ENCODE peak calls at places on chromosomes 2 and 18, in four cellular contexts. A is A549, E is HepG2, L is K562. W is an unnamed sample.
A peak's percentile ranks its signal among the peaks of the same experiment; 100 is the strongest.

GRCh38 chr2:46117379-46117778 is 179.8 kb upstream of the EPAS1 start:
- DNase-seq in E (no peak), A (peak; percentile 61), L (no peak), W (no peak)

GRCh38 chr18:3995476-3996102 is 459.5 kb downstream of the DLGAP1 start:
- DNase-seq in L (peak; percentile 38), A (peak; percentile 79), E (peak; percentile 56), W (peak; percentile 69)

GRCh38 chr18:77131100-77131651 is 1.4 kb downstream of the MBP start:
- DNase-seq in L (no peak), E (no peak), A (no peak), W (no peak)

GRCh38 chr2:4214444-4215295 is 511.3 kb downstream of the DCDC2C start:
- DNase-seq in A (no peak), E (no peak), L (no peak), W (no peak)

GRCh38 chr2:186641132-186641806 is 51.4 kb downstream of the ITGAV start:
- DNase-seq in L (no peak), E (no peak), A (peak; percentile 5), W (no peak)

GRCh38 chr2:189685540-189686229 is 11.2 kb downstream of the ANKAR start:
- DNase-seq in E (no peak), A (no peak), L (peak; percentile 23), W (peak; percentile 48)

GRCh38 chr2:217901826-217902225 is 101.0 kb downstream of the TNS1 start:
- DNase-seq in L (no peak), E (peak; percentile 66), A (peak; percentile 69), W (no peak)

GRCh38 chr2:47065771-47066380 is 89.2 kb downstream of the STPG4 start:
- DNase-seq in A (no peak), E (no peak), L (no peak), W (no peak)

GRCh38 chr2:136141510-136142154 is 23.7 kb upstream of the CXCR4 start:
- DNase-seq in E (no peak), A (no peak), L (no peak), W (no peak)

GRCh38 chr2:15316370-15316814 is 244.7 kb downstream of the NBAS start:
- DNase-seq in A (no peak), L (no peak), E (no peak), W (no peak)

GRCh38 chr2:128037624-128038023 is 9.8 kb upstream of the SAP130 start:
- DNase-seq in E (no peak), A (no peak), L (no peak), W (peak; percentile 56)

GRCh38 chr2:3302421-3302750 is 75.2 kb downstream of the EIPR1 start:
- DNase-seq in E (no peak), A (no peak), L (no peak), W (no peak)

GRCh38 chr18:26549486-26550435 is 1.4 kb upstream of the KCTD1 start:
- DNase-seq in L (no peak), E (peak; percentile 12), A (peak; percentile 72), W (peak; percentile 75)

GRCh38 chr2:133777607-133778006 is 209.3 kb upstream of the NCKAP5 start:
- DNase-seq in E (no peak), L (no peak), A (no peak), W (no peak)

GRCh38 chr2:16225071-16225470 is 284.7 kb downstream of the MYCN start:
- DNase-seq in A (no peak), E (no peak), L (no peak), W (no peak)

GRCh38 chr2:38444247-38444646 is 67.2 kb upstream of the ATL2 start:
- DNase-seq in L (no peak), A (no peak), E (no peak), W (no peak)

GRCh38 chr2:189060096-189060642 is 86.0 kb downstream of the COL3A1 start:
- DNase-seq in E (no peak), A (peak; percentile 12), L (no peak), W (no peak)

GRCh38 chr2:166961933-166962332 is 73.7 kb downstream of the XIRP2 start:
- DNase-seq in L (no peak), E (no peak), A (no peak), W (no peak)

GRCh38 chr2:105369777-105370690 is 28.8 kb downstream of the FHL2 start:
- DNase-seq in L (peak; percentile 76), A (peak; percentile 86), E (peak; percentile 68), W (peak; percentile 75)

GRCh38 chr2:239329284-239329971 is 71.4 kb downstream of the HDAC4 start:
- DNase-seq in E (no peak), A (no peak), L (no peak), W (no peak)

GRCh38 chr2:192016265-192016664 is 169.4 kb upstream of the CAVIN2 start:
- DNase-seq in E (no peak), L (no peak), A (no peak), W (no peak)
- TF ChIP-seq RNF2 in E (no peak), L (no peak), A (no peak), W (no peak)

DNA sequence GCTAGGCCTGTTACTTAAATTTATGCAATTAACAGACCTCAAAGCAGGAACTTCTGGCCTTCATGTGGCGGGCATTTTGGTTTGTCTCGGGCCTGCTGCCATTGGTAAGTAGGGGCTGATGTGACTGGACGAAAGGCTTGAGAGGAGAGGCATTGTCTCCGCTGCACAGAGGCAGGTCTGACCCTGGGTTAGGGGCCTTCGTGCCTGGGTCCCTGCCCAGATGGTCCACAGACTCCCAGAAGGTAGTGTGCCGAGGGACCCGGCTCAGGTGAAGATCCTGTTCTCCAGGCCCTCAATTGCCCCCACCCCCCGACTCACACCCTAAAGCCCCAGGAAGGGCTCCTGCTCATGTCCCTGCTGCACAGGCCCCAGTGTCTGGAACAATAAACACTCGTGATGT is 764.9 kb downstream of the TMEM182 start:
- DNase-seq in E (no peak), A (no peak), L (no peak), W (no peak)
- TF ChIP-seq RNF2 in E (no peak), A (no peak), L (no peak), W (no peak)

GRCh38 chr2:19073522-19073921 is 284.9 kb downstream of the OSR1 start:
- DNase-seq in E (peak; percentile 51), L (no peak), A (peak; percentile 69), W (no peak)
- TF ChIP-seq RNF2 in E (no peak), L (no peak), A (no peak), W (no peak)

DNA sequence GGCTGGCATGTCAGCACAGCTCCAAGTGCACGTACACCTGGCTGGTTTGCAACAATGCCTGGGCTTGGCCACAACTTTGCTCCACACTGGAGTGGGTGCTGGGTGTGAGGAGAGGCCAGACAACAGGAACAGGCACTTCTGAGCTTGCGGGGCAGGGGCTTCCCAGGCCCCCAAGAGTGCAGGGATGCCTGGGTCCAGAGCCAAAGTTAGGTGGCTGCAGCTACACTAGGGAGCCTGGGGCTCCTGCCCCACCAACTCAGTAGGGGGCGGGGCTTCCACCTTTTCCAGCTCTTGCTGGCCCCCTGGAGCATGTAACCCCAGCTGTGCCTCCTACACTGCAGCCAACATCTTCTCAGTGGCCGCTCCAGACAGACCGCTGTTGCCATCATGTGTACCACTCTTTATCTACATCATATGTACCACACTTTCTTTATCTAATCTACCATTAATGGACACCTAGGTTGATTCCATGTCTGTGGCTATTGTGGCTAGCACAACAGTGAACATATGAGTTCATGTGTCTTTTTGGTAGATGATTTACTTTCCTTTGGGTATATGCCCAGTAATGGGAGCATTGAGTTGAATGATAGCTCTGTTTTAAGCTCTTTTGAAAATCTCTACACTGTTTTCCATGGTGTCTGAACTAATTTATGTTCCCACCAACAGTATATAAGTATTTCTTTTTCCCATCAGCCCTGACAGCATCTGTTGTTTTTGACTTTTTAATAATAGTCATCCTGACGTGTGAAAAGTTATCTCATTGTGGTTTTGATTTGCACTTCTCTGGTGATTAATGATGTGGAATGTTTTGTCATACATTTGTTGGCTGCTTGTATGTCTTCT is 87.9 kb downstream of the ZNF804A start:
- DNase-seq in A (no peak), E (no peak), L (no peak), W (no peak)
- TF ChIP-seq RNF2 in A (no peak), E (no peak), L (no peak), W (no peak)

DNA sequence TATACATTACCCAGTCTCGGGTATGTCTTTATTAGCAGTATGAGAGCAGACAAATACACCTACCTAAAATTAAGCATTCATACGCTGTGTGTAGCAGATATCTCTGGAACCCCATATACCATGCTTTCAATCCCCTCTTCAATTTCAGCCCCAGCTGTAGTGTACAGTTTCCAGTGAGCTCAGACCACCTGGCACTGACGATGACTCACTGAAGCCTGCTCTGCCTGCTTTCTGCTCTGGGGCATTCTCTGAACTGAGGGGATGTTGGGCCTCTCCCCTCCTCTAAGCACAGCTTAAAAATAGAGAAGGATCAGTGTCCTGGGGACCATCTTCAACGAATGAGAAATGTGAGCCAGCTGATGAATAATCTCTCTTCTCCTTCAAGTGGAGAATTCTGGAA is 8.7 kb upstream of the CCL20 start:
- DNase-seq in A (no peak), E (no peak), L (no peak), W (no peak)
- TF ChIP-seq RNF2 in A (no peak), E (no peak), L (no peak), W (no peak)

DNA sequence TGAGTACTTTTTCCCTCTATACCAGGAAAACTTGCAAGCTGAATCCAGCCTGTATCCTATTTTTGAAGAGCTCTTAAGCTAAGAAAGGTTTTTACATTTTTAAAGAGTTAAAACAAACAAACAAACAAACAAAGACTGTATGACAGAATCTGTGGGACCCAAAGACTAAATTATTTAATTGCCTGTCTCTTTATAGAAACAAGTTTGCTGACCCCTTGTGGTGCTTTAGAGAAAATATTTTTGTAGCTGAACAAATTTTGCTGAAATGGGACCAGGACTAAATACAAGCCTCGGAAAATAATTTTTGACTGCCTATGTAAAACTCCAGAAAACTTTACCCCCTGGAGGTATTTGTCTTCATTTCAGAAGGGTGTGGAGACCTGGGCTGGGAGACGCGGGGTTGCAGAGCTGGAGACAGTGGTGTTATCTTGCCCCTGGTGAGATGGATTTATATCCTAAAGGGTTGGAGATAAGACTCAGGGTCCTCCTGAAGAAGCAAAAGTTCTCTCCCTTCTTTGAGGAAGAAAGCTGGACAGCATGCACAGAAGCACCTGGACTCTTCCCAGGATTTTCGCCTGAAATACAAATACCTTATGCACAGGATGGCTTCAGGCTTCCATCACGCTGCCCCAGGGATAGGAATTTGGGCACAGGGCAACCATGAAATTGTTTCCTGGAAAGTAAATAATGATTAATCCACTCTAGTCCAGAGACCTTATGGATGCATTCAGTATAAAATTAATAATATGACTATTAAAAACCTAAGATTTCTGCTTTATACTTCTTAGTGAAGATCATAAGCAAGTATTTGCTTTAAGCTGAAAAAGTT is 54.3 kb downstream of the TMX3 start:
- DNase-seq in L (peak; percentile 8), A (peak; percentile 33), E (peak; percentile 33), W (no peak)
- TF ChIP-seq RNF2 in L (no peak), A (no peak), E (no peak), W (no peak)

DNA sequence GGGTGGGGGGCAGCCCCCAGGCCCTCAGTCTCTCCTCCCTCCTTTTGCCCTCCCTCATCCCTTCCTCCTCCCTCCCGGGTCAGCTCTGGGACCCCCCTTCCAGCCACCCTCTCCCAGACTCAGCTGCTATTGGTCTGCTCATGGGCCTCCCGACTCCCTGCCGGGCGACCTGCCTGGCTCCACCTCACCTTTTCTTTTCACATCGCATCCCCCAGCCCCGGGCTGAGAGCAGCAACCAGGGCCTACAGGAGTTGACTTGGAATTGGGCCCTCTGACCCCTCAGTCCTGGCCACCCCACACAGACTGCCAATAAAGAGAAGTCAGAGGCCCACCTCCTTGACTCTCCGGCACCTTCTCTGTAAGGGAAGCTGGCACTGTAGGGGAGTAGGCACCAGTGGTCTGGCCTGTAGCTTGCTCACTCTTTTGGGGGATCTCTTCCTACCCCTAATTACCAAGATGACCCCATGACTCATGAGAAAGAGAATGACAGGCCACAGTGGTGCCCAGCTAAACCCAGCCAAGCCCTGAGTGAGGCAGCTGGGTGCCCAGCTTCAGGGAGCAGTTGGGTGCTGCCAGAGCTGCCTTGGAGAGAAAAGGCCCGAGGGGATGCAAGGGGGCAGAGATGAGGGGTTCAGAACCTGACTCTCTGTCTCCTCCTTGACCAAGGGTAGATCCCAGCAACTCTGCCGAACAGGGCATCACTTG is 2.0 kb upstream of the ECEL1 start:
- DNase-seq in E (no peak), L (no peak), A (no peak), W (no peak)
- TF ChIP-seq RNF2 in E (no peak), L (no peak), A (no peak), W (no peak)